ENCODE peak calls at places on chromosomes 12 and 14, in nine cellular contexts. K, J, B, V, A, E, H, Y and W are unnamed samples.

GRCh38 chr14:90599748-90600507 is 203.1 kb downstream of the CALM1 start:
- DNase-seq in E (no peak), K (peak; percentile 15), Y (peak; percentile 72), H (no peak), B (no peak), J (peak; percentile 3), A (no peak), V (peak; percentile 23), W (no peak)

GRCh38 chr12:57735952-57736742 is 2.4 kb downstream of the AGAP2 start:
- DNase-seq in A (no peak), Y (peak; percentile 79), B (no peak), V (peak; percentile 86), J (peak; percentile 37), H (no peak), K (peak; percentile 86), E (no peak), W (no peak)

GRCh38 chr12:123998344-123998941 is 25.4 kb downstream of the ZNF664 start:
- DNase-seq in E (no peak), H (no peak), B (no peak), K (peak; percentile 75), Y (no peak), A (no peak), J (no peak), V (no peak), W (no peak)

GRCh38 chr12:82609234-82609914 is 77.3 kb upstream of the TMTC2 start:
- DNase-seq in H (no peak), A (no peak), E (no peak), V (no peak), Y (no peak), K (no peak), B (no peak), J (no peak), W (no peak)

GRCh38 chr12:123519151-123520001 is 14.1 kb downstream of the RILPL1 start:
- DNase-seq in K (peak; percentile 92), Y (peak; percentile 88), J (peak; percentile 84), B (no peak), E (peak; percentile 90), V (no peak), H (peak; percentile 15), A (no peak), W (peak; percentile 91)

GRCh38 chr12:100141666-100141997 is 1.0 kb downstream of the BLTP3B start:
- DNase-seq in A (peak; percentile 89), E (no peak), J (no peak), H (peak; percentile 20), K (peak; percentile 78), Y (no peak), B (no peak), V (no peak), W (peak; percentile 83)

GRCh38 chr12:93886533-93887511 is 209.6 kb downstream of the CRADD start:
- DNase-seq in V (no peak), E (no peak), Y (no peak), K (peak; percentile 74), B (no peak), H (no peak), J (no peak), A (no peak), W (no peak)

GRCh38 chr12:12976366-12976765 is 23.7 kb downstream of the HEBP1 start:
- DNase-seq in B (no peak), H (no peak), E (no peak), A (no peak), J (no peak), Y (no peak), K (peak; percentile 69), V (no peak), W (no peak)

GRCh38 chr12:49553512-49554088 is 14.3 kb downstream of the MCRS1 start:
- DNase-seq in J (peak; percentile 58), A (peak; percentile 65), E (no peak), Y (no peak), V (no peak), H (no peak), B (no peak), K (no peak), W (no peak)

GRCh38 chr12:19916193-19916498 is 452.2 kb upstream of the PDE3A start:
- DNase-seq in J (no peak), Y (no peak), K (no peak), V (no peak), E (no peak), H (no peak), B (no peak), A (no peak), W (no peak)

GRCh38 chr14:68959035-68959434 is 20.1 kb downstream of the ACTN1 start:
- DNase-seq in A (no peak), J (no peak), H (no peak), K (peak; percentile 72), V (no peak), B (no peak), Y (peak; percentile 9), E (no peak), W (no peak)

GRCh38 chr12:4900327-4900726 is 9.4 kb upstream of the KCNA1 start:
- DNase-seq in E (no peak), J (no peak), A (no peak), H (no peak), Y (no peak), V (no peak), K (peak; percentile 34), B (no peak), W (no peak)

GRCh38 chr12:124298685-124299410 is 4.0 kb downstream of the RFLNA start:
- DNase-seq in V (no peak), B (no peak), Y (peak; percentile 69), H (no peak), A (no peak), J (no peak), E (no peak), K (no peak), W (no peak)

GRCh38 chr14:31884776-31885379 is 192.2 kb upstream of the ARHGAP5 start:
- DNase-seq in H (no peak), A (no peak), K (no peak), E (no peak), J (no peak), B (no peak), Y (no peak), V (no peak), W (no peak)

GRCh38 chr12:116136340-116136739 is 141.2 kb downstream of the MED13L start:
- DNase-seq in E (no peak), H (no peak), Y (no peak), V (no peak), A (peak; percentile 86), J (no peak), K (no peak), B (no peak), W (no peak)

GRCh38 chr14:92914087-92914656 is 8.8 kb upstream of the CHGA start:
- DNase-seq in K (peak; percentile 45), V (no peak), H (peak; percentile 62), J (peak; percentile 40), A (peak; percentile 30), B (no peak), E (no peak), Y (no peak), W (no peak)

GRCh38 chr12:54993181-54993835 is 8.7 kb upstream of the TESPA1 start:
- DNase-seq in Y (no peak), A (peak; percentile 81), K (peak; percentile 69), E (no peak), B (no peak), J (peak; percentile 59), H (peak; percentile 52), V (peak; percentile 45), W (no peak)

GRCh38 chr12:104376650-104377506 is 73.3 kb downstream of the EID3 start:
- DNase-seq in V (no peak), K (no peak), H (no peak), J (no peak), B (no peak), Y (no peak), A (no peak), E (no peak), W (no peak)

GRCh38 chr12:28242888-28243633 is 52.8 kb downstream of the CCDC91 start:
- DNase-seq in J (no peak), E (no peak), V (no peak), A (no peak), K (no peak), H (no peak), Y (no peak), B (no peak), W (no peak)

GRCh38 chr14:91866061-91866460 is 1.3 kb downstream of the TC2N start:
- DNase-seq in J (no peak), V (no peak), B (no peak), H (no peak), Y (no peak), A (peak; percentile 85), K (peak; percentile 40), E (no peak), W (no peak)

GRCh38 chr12:2284857-2285256 is 232.1 kb downstream of the CACNA1C start:
- DNase-seq in A (peak; percentile 15), J (peak; percentile 29), K (peak; percentile 68), E (peak; percentile 94), H (peak; percentile 45), V (peak; percentile 70), Y (peak; percentile 90), B (no peak), W (no peak)

GRCh38 chr14:68974759-68975347 is 4.2 kb downstream of the ACTN1 start:
- DNase-seq in A (no peak), K (no peak), B (no peak), V (no peak), E (no peak), H (no peak), Y (no peak), J (no peak), W (no peak)

GRCh38 chr14:71686677-71687076 is 245.6 kb upstream of the RGS6 start:
- DNase-seq in A (no peak), H (no peak), K (no peak), V (no peak), E (no peak), B (no peak), J (no peak), Y (no peak), W (no peak)

GRCh38 chr14:26939756-26940155 is 341.9 kb upstream of the NOVA1 start:
- DNase-seq in A (no peak), Y (no peak), H (no peak), V (no peak), B (no peak), K (no peak), E (no peak), J (no peak), W (no peak)

GRCh38 chr12:109734219-109735000 is 20.8 kb downstream of the FAM222A start:
- DNase-seq in V (no peak), H (no peak), K (peak; percentile 50), E (no peak), A (no peak), Y (peak; percentile 58), J (no peak), B (no peak), W (peak; percentile 53)

GRCh38 chr12:7047318-7047717 is 13.2 kb upstream of the C1S start:
- DNase-seq in J (no peak), Y (no peak), A (no peak), H (no peak), B (no peak), V (no peak), E (no peak), K (no peak), W (no peak)

GRCh38 chr12:120367924-120368788 is 808 bp downstream of the MSI1 start:
- DNase-seq in V (no peak), J (no peak), E (no peak), K (no peak), Y (no peak), H (peak; percentile 41), B (peak; percentile 31), A (no peak), W (no peak)